ENCODE peak calls at places on chromosomes 13 and 19, in nine cellular contexts. Y is HFF-Myc, I is GM06990, D is IMR-90, X is colonic mucosa, J is GM13976, W is lower lobe of right lung, O is lower leg skin, V is B cell. M is an unnamed sample.

GRCh38 chr13:73090116-73090811 is 31.5 kb downstream of the KLF5 start:
- DNase-seq in Y (peak), J (no peak), V (no peak), O (no peak), W (no peak), X (peak), I (no peak), D (peak), M (no peak)

GRCh38 chr13:24261566-24261965 is 47.8 kb upstream of the C1QTNF9 start:
- DNase-seq in W (no peak), I (no peak), X (no peak), J (no peak), O (no peak), V (no peak), D (no peak), Y (no peak), M (no peak)

GRCh38 chr19:44623080-44623479 is 9.7 kb downstream of the IGSF23 start:
- DNase-seq in D (peak), O (no peak), J (no peak), V (no peak), X (no peak), W (no peak), I (no peak), Y (no peak), M (no peak)

GRCh38 chr19:3389876-3390361 is 23.5 kb downstream of the NFIC start:
- DNase-seq in J (no peak), O (peak), X (peak), D (peak), Y (no peak), V (no peak), I (no peak), W (no peak), M (no peak)

GRCh38 chr13:33207616-33207964 is 78.0 kb downstream of the STARD13 start:
- DNase-seq in I (no peak), V (no peak), W (no peak), D (peak), X (no peak), Y (peak), J (no peak), O (peak), M (no peak)

GRCh38 chr13:95787356-95788099 is 110.6 kb downstream of the DNAJC3 start:
- DNase-seq in X (no peak), J (no peak), I (no peak), D (peak), O (no peak), Y (no peak), V (no peak), W (no peak), M (no peak)

GRCh38 chr19:18650468-18651001 is 13.7 kb downstream of the KLHL26 start:
- DNase-seq in O (peak), D (peak), J (no peak), W (no peak), V (no peak), X (peak), Y (no peak), I (no peak), M (no peak)

GRCh38 chr19:17755977-17756670 is 4.8 kb downstream of the FCHO1 start:
- DNase-seq in O (no peak), D (peak), I (peak), V (peak), X (peak), J (peak), Y (no peak), W (no peak), M (peak)

GRCh38 chr19:38942471-38943181 is 11.9 kb downstream of the MRPS12 start:
- DNase-seq in Y (no peak), I (no peak), X (no peak), J (no peak), O (no peak), W (no peak), D (no peak), V (no peak), M (peak)

GRCh38 chr19:32875428-32875827 is 5.9 kb upstream of the SLC7A9 start:
- DNase-seq in O (no peak), J (no peak), V (no peak), I (no peak), W (no peak), Y (no peak), D (no peak), X (no peak), M (no peak)

GRCh38 chr13:51773515-51773914 is 30.4 kb downstream of the DHRS12 start:
- DNase-seq in D (no peak), Y (no peak), V (no peak), I (no peak), X (no peak), J (no peak), W (no peak), O (no peak), M (no peak)

GRCh38 chr13:43273362-43273761 is 250.0 kb downstream of the DNAJC15 start:
- DNase-seq in W (no peak), I (no peak), J (no peak), X (no peak), Y (no peak), O (no peak), V (no peak), D (peak), M (no peak)

GRCh38 chr13:32135655-32136054 is 104.1 kb downstream of the FRY start:
- DNase-seq in O (no peak), I (no peak), W (no peak), J (no peak), V (no peak), Y (peak), X (no peak), D (peak), M (no peak)

GRCh38 chr13:29730253-29730652 is 120.2 kb downstream of the UBL3 start:
- DNase-seq in D (no peak), J (no peak), X (no peak), W (no peak), V (no peak), I (no peak), Y (no peak), O (no peak), M (no peak)
- TF ChIP-seq CTCF in D (no peak), J (no peak), X (no peak), W (no peak), V (no peak), I (peak), Y (no peak), O (no peak), M (no peak)

DNA sequence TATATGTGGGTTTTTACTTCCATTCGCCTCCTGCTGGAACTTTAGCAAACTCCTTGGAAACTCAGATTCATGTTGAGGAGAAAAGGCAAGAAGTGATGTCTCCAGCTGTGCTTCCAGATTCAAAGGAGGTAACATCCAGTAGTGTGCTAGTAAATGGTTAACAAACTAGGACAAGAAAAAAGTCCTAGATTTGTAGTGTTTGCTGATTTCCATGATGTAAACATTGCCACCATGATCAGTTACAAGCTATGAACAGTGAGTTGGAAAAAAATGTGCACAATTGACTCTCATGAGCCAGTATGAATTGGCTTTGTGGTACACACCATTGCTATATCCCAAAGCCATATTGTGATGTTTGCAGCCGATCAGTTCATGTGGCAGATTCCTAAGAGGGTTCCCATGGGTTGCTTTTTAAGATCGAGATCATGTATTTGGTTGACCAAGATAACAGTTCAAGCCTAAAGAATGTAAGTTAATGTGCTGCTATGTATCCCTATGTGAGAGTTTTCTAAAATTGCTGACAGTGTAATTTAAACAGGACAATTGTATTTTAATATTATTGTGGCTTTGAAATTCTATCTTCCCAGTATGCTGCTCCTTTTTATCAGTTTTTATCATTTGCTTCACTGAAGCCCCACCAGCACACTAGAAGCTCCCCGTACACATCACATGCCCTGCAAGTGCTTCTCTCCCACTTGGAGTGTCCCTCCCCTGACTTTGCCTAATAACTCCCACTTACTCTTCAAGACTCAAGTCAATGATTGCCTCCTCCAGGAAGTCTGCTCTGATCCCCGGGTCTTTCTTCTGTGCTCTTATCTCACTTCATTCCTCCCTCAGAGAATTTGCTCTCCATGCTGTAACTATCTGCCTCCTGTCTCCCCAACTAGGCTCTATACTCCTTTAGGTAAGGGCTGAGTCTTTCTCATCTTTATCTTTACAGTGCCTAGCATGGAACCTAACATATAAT is 148.3 kb downstream of the RGCC start:
- DNase-seq in Y (no peak), V (no peak), J (no peak), X (no peak), D (no peak), W (no peak), O (no peak), I (no peak), M (no peak)
- TF ChIP-seq CTCF in Y (no peak), V (no peak), J (no peak), X (no peak), D (no peak), W (no peak), O (no peak), I (no peak), M (no peak)

GRCh38 chr19:4664642-4665041 is 5.5 kb downstream of the MYDGF start:
- DNase-seq in O (no peak), I (no peak), X (no peak), V (no peak), W (no peak), D (no peak), J (no peak), Y (no peak), M (no peak)

GRCh38 chr19:4673216-4673615 is 3.1 kb upstream of the MYDGF start:
- DNase-seq in X (no peak), W (no peak), D (no peak), J (no peak), Y (no peak), V (no peak), I (no peak), O (no peak), M (no peak)

GRCh38 chr19:4673726-4674125 is 3.6 kb upstream of the MYDGF start:
- DNase-seq in W (no peak), J (no peak), V (no peak), X (no peak), Y (no peak), I (no peak), D (no peak), O (no peak), M (no peak)

GRCh38 chr19:4671182-4671851 is 1.2 kb upstream of the MYDGF start:
- DNase-seq in O (no peak), J (no peak), I (no peak), Y (no peak), X (no peak), V (no peak), D (no peak), W (no peak), M (no peak)

DNA sequence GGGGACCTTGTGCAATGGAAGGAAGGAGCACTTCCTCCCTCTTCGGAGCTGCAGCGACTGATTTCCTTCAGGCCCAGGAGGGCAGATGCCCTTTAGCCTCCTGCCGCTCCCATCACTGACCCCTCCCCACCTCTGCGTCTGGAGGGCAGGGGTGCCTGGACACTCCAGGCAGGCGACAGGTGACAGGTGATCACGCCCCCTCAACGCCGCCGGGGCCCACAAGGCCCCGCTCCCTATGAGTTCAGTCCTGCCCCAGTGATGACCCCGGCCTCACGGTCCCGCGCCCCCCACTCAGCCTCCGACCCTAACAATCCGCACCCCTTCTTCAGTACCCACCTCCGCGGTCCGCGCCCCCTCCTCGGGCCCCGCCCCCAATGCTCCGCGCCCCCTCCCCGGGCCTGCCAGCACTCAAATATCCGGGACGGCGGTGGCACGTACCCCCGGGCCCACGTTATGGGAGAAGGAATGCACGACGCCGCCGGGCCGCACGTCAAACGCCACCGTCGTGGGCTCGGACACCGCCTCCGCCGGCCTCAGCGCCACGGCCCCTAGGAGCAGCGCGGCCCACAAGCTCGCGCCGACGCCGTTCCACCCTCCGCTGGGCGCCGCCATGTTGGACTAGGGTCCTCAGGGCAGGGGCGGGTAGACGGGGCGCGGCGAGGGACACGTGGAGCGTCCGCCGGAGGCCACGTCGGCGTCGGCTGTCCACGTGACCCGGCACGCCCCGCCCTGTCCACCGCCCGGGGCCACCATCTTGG is at the start of gene MYDGF:
- DNase-seq in O (peak), W (peak), V (peak), J (peak), X (peak), D (peak), I (peak), Y (peak), M (peak)
- TF ChIP-seq CTCF in O (no peak), W (no peak), V (no peak), J (no peak), X (no peak), D (no peak), I (no peak), Y (no peak), M (no peak)

DNA sequence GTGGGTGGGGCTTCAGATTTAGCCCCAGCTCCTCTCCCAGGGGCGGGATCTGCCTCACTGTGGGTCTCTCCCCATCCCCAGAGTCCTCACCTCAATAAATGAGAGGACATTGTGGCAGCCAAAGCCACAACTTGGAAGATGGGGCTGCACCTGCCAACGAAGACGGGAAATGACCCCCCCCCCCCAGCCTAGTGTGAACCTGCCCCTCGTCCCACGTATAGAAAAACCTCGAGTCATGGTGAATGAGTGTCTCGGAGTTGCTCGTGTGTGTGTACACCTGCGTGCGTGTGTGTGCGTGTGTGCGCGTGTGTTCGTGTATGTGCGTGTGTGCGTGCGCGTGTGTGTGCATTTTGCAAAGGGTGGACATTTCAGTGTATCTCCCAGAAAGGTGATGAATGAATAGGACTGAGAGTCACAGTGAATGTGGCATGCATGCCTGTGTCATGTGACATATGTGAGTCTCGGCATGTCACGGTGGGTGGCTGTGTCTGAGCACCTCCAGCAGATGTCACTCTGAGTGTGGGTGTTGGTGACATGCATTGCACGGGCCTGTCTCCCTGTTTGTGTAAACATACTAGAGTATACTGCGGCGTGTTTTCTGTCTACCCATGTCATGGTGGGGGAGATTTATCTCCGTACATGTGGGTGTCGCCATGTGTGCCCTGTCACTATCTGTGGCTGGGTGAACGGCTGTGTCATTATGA is 1.5 kb upstream of the TRAPPC5 start:
- DNase-seq in V (peak), Y (no peak), D (no peak), I (peak), X (no peak), O (no peak), W (peak), J (peak), M (peak)
- TF ChIP-seq CTCF in V (peak), Y (no peak), D (no peak), I (peak), X (no peak), O (no peak), W (no peak), J (peak), M (peak)

M was measured in GM13977.